ENCODE peak calls at places on chromosomes 4 and X, in nine cellular contexts. N is activated effector memory CD4-positive, alpha-beta T cell treated with Interleukin-2 at 50 U/mL for 16 hours; O is NCI-H1092; J is GM12892; G is Karpas-422; P is esophagus squamous epithelium; Z is H7; E is H54; S is neuronal stem cell. B is an unnamed sample.

GRCh38 chr4:128159967-128160366 is 98.9 kb downstream of the LARP1B start:
- DNase-seq in N (no peak), O (no peak), J (no peak), G (no peak), P (no peak), Z (no peak), E (peak; percentile 4), S (no peak), B (no peak)

GRCh38 chr4:155025762-155026457 is 182.5 kb upstream of the NPY2R start:
- DNase-seq in N (no peak), O (no peak), J (no peak), G (peak; percentile 95), P (no peak), Z (peak; percentile 51), E (no peak), S (peak; percentile 48), B (peak; percentile 74)

GRCh38 chr4:140790765-140791164 is 34.6 kb upstream of the TBC1D9 start:
- DNase-seq in N (no peak), O (no peak), J (peak; percentile 25), G (peak; percentile 90), P (no peak), Z (no peak), E (peak; percentile 7), S (no peak), B (no peak)

GRCh38 chrX:55111578-55112254 is 22.9 kb downstream of the PAGE2 start:
- DNase-seq in N (no peak), O (no peak), J (no peak), G (no peak), P (no peak), Z (no peak), E (no peak), S (no peak), B (no peak)

GRCh38 chr4:22870847-22871246 is 178.1 kb downstream of the GBA3 start:
- DNase-seq in N (no peak), O (no peak), J (no peak), G (no peak), P (no peak), Z (no peak), E (no peak), S (no peak), B (no peak)

GRCh38 chrX:45129055-45129454 is 71.6 kb downstream of the DIPK2B start:
- DNase-seq in N (no peak), O (no peak), J (no peak), G (no peak), P (no peak), Z (no peak), E (no peak), S (no peak), B (no peak)

GRCh38 chr4:144399927-144400326 is 246.0 kb upstream of the HHIP start:
- DNase-seq in N (no peak), O (no peak), J (no peak), G (no peak), P (no peak), Z (no peak), E (peak; percentile 15), S (no peak), B (no peak)

GRCh38 chr4:140935259-140935658 is 179.1 kb upstream of the TBC1D9 start:
- DNase-seq in N (no peak), O (no peak), J (no peak), G (no peak), P (no peak), Z (no peak), E (no peak), S (no peak), B (no peak)

GRCh38 chr4:10803944-10804343 is 119.4 kb upstream of the CLNK start:
- DNase-seq in N (no peak), O (no peak), J (no peak), G (no peak), P (no peak), Z (no peak), E (no peak), S (no peak), B (no peak)